ENCODE peak calls at places on chromosomes 6 and 20, in nine cellular contexts. Z is cardiac fibroblast; X is effector CD4-positive, alpha-beta T cell; I is HS-27A; G is omental fat pad; F is activated CD8-positive, alpha-beta memory T cell treated with anti-CD3 and anti-CD28 coated beads for 4 hours; U is ascending aorta; W is dorsolateral prefrontal cortex; H is GM23248. K is an unnamed sample.

GRCh38 chr6:132865364-132865763 is 51.0 kb downstream of the RPS12 start:
- DNase-seq in Z (no peak), X (no peak), I (no peak), G (no peak), F (no peak), U (no peak), W (no peak), H (no peak), K (no peak)

GRCh38 chr20:56875052-56875663 is 246.1 kb downstream of the TFAP2C start:
- DNase-seq in Z (peak), X (no peak), I (no peak), G (no peak), F (no peak), U (no peak), W (no peak), H (peak), K (no peak)

GRCh38 chr6:104326173-104327001 is 533.3 kb downstream of the HACE1 start:
- DNase-seq in Z (peak), X (no peak), I (no peak), G (no peak), F (no peak), U (no peak), W (no peak), H (peak), K (no peak)

GRCh38 chr6:79605061-79605460 is 26.1 kb upstream of the SH3BGRL2 start:
- DNase-seq in Z (no peak), X (no peak), I (no peak), G (no peak), F (no peak), U (no peak), W (no peak), H (no peak), K (no peak)

GRCh38 chr6:111874030-111874425 is 776 bp upstream of the FYN start:
- DNase-seq in Z (peak), X (peak), I (no peak), G (no peak), F (peak), U (no peak), W (no peak), H (peak), K (no peak)

GRCh38 chr6:149268768-149269167 is 48.7 kb upstream of the TAB2 start:
- DNase-seq in Z (no peak), X (no peak), I (no peak), G (no peak), F (no peak), U (no peak), W (no peak), H (no peak), K (no peak)

GRCh38 chr6:43953794-43954310 is 173.4 kb downstream of the MRPL14 start:
- DNase-seq in Z (peak), X (no peak), I (no peak), G (no peak), F (no peak), U (no peak), W (no peak), H (peak), K (no peak)

GRCh38 chr6:150575840-150576239 is 23.8 kb upstream of the PLEKHG1 start:
- DNase-seq in Z (no peak), X (no peak), I (no peak), G (no peak), F (no peak), U (no peak), W (no peak), H (no peak), K (no peak)

GRCh38 chr6:26199773-26200728 is 112.8 kb downstream of the HFE start:
- DNase-seq in Z (peak), X (no peak), I (peak), G (no peak), F (no peak), U (no peak), W (no peak), H (peak), K (no peak)

GRCh38 chr6:38142178-38142902 is 322.8 kb downstream of the ZFAND3 start:
- DNase-seq in Z (no peak), X (no peak), I (no peak), G (no peak), F (no peak), U (no peak), W (no peak), H (no peak), K (no peak)

GRCh38 chr6:13538084-13538483 is 36.3 kb upstream of the SIRT5 start:
- DNase-seq in Z (peak), X (no peak), I (peak), G (no peak), F (no peak), U (no peak), W (no peak), H (peak), K (no peak)

GRCh38 chr20:41960166-41960565 is 342.0 kb upstream of the CHD6 start:
- DNase-seq in Z (no peak), X (no peak), I (no peak), G (no peak), F (no peak), U (no peak), W (no peak), H (no peak), K (no peak)

GRCh38 chr6:98779618-98780017 is 54.8 kb upstream of the POU3F2 start:
- DNase-seq in Z (no peak), X (no peak), I (no peak), G (no peak), F (no peak), U (no peak), W (no peak), H (no peak), K (no peak)

GRCh38 chr6:106556368-106556960 is 72.8 kb downstream of the RTN4IP1 start:
- DNase-seq in Z (peak), X (no peak), I (no peak), G (no peak), F (no peak), U (no peak), W (no peak), H (peak), K (no peak)

GRCh38 chr6:107061125-107062020 is 33.4 kb downstream of the MTRES1 start:
- DNase-seq in Z (no peak), X (no peak), I (no peak), G (no peak), F (no peak), U (no peak), W (no peak), H (peak), K (no peak)

GRCh38 chr6:22399693-22400092 is 102.9 kb upstream of the PRL start:
- DNase-seq in Z (peak), X (no peak), I (no peak), G (no peak), F (no peak), U (no peak), W (no peak), H (peak), K (peak)

GRCh38 chr20:17570347-17571152 is 675 bp downstream of the DSTN start:
- DNase-seq in Z (peak), X (peak), I (no peak), G (no peak), F (no peak), U (peak), W (no peak), H (peak), K (peak)

GRCh38 chr6:169470790-169471189 is 217.1 kb upstream of the THBS2 start:
- DNase-seq in Z (no peak), X (no peak), I (no peak), G (no peak), F (no peak), U (no peak), W (no peak), H (no peak), K (no peak)

GRCh38 chr6:132179955-132180354 is 221.3 kb downstream of the MOXD1 start:
- DNase-seq in Z (no peak), X (no peak), I (no peak), G (no peak), F (no peak), U (no peak), W (no peak), H (no peak), K (no peak)

GRCh38 chr6:90646936-90647335 is 60.1 kb upstream of the MAP3K7 start:
- DNase-seq in Z (no peak), X (no peak), I (no peak), G (no peak), F (no peak), U (no peak), W (no peak), H (peak), K (no peak)

GRCh38 chr6:83578057-83578456 is 65.7 kb downstream of the PRSS35 start:
- DNase-seq in Z (no peak), X (no peak), I (no peak), G (no peak), F (no peak), U (no peak), W (no peak), H (no peak), K (no peak)

GRCh38 chr6:165920896-165921671 is 246.6 kb downstream of the TBXT start:
- DNase-seq in Z (peak), X (no peak), I (no peak), G (no peak), F (no peak), U (no peak), W (no peak), H (peak), K (no peak)

GRCh38 chr20:58010666-58011065 is 217.8 kb downstream of the ANKRD60 start:
- DNase-seq in Z (no peak), X (no peak), I (no peak), G (no peak), F (no peak), U (peak), W (no peak), H (no peak), K (peak)

GRCh38 chr6:157106487-157106886 is 216.8 kb downstream of the TMEM242 start:
- DNase-seq in Z (peak), X (no peak), I (peak), G (no peak), F (no peak), U (no peak), W (no peak), H (peak), K (no peak)

GRCh38 chr6:39829331-39829730 is 37.2 kb downstream of the DAAM2 start:
- DNase-seq in Z (no peak), X (no peak), I (no peak), G (no peak), F (no peak), U (no peak), W (no peak), H (no peak), K (no peak)

GRCh38 chr6:116287668-116288282 is 8.0 kb upstream of the TSPYL1 start:
- DNase-seq in Z (peak), X (no peak), I (no peak), G (no peak), F (no peak), U (no peak), W (no peak), H (peak), K (no peak)

GRCh38 chr20:43535370-43536004 is 23.3 kb upstream of the SGK2 start:
- DNase-seq in Z (no peak), X (no peak), I (no peak), G (no peak), F (no peak), U (no peak), W (no peak), H (no peak), K (no peak)

GRCh38 chr6:125753218-125753936 is 3.9 kb downstream of the HEY2 start:
- DNase-seq in Z (peak), X (no peak), I (no peak), G (no peak), F (no peak), U (no peak), W (no peak), H (peak), K (no peak)

GRCh38 chr6:143449731-143450452 is 603 bp downstream of the ADAT2 start:
- DNase-seq in Z (peak), X (peak), I (peak), G (no peak), F (no peak), U (no peak), W (peak), H (peak), K (no peak)

GRCh38 chr6:88477411-88477810 is 311.3 kb upstream of the CNR1 start:
- DNase-seq in Z (peak), X (no peak), I (no peak), G (no peak), F (no peak), U (no peak), W (no peak), H (peak), K (no peak)

GRCh38 chr20:41411458-41411857 is 44.8 kb upstream of the EMILIN3 start:
- DNase-seq in Z (peak), X (no peak), I (no peak), G (no peak), F (no peak), U (no peak), W (no peak), H (peak), K (no peak)

GRCh38 chr20:34017610-34018009 is 23.9 kb downstream of the RALY start:
- DNase-seq in Z (peak), X (no peak), I (peak), G (no peak), F (no peak), U (no peak), W (no peak), H (peak), K (no peak)

GRCh38 chr20:23569570-23569969 is 1.3 kb upstream of the CST9L start:
- DNase-seq in Z (no peak), X (no peak), I (no peak), G (no peak), F (no peak), U (no peak), W (no peak), H (no peak), K (no peak)

GRCh38 chr6:31122803-31123706 is 2.8 kb upstream of the CDSN start:
- DNase-seq in Z (peak), X (no peak), I (no peak), G (peak), F (no peak), U (peak), W (peak), H (peak), K (peak)

GRCh38 chr6:25404693-25405169 is 125.6 kb downstream of the CARMIL1 start:
- DNase-seq in Z (no peak), X (peak), I (no peak), G (no peak), F (peak), U (no peak), W (no peak), H (peak), K (no peak)

GRCh38 chr6:15382089-15382488 is 136.2 kb downstream of the JARID2 start:
- DNase-seq in Z (no peak), X (no peak), I (no peak), G (no peak), F (no peak), U (no peak), W (no peak), H (no peak), K (no peak)

GRCh38 chr6:150418825-150419594 is 50.2 kb downstream of the IYD start:
- DNase-seq in Z (peak), X (peak), I (no peak), G (no peak), F (no peak), U (peak), W (peak), H (peak), K (no peak)

GRCh38 chr6:53771780-53772624 is 22.8 kb upstream of the LRRC1 start:
- DNase-seq in Z (peak), X (no peak), I (no peak), G (no peak), F (no peak), U (no peak), W (no peak), H (peak), K (no peak)

K was measured in breast epithelium.